ENCODE peak calls at places on chromosomes 4 and X, in seven cellular contexts. V is effector CD4-positive, alpha-beta T cell; N is foreskin keratinocyte; A is posterior vena cava; S is sciatic nerve; H is substantia nigra; I is hypothalamus. F is an unnamed sample.
A peak's percentile ranks its signal among the peaks of the same experiment; 100 is the strongest.

GRCh38 chrX:46549914-46550313 is 4.7 kb upstream of the ZNF674 start:
- DNase-seq in S (no peak), A (no peak), N (no peak), H (no peak), I (no peak), V (no peak), F (no peak)

GRCh38 chr4:156779774-156780173 is 191.8 kb downstream of the PDGFC start:
- DNase-seq in I (no peak), H (no peak), A (no peak), V (no peak), S (no peak), N (no peak), F (no peak)

GRCh38 chr4:173748353-173748752 is 218.3 kb upstream of the HAND2 start:
- DNase-seq in V (no peak), H (no peak), N (no peak), S (no peak), A (no peak), I (no peak), F (no peak)

GRCh38 chrX:33434256-33435092 is 223.1 kb upstream of the DMD start:
- DNase-seq in H (peak; percentile 20), I (peak; percentile 5), S (peak; percentile 75), N (peak; percentile 6), A (no peak), V (peak; percentile 14), F (peak; percentile 49)

GRCh38 chr4:46123872-46124755 is at the start of gene GABRG1:
- DNase-seq in N (no peak), I (peak; percentile 58), A (peak; percentile 44), H (peak; percentile 6), S (no peak), V (no peak), F (peak; percentile 11)

GRCh38 chr4:155761916-155762315 is 3.1 kb downstream of the GUCY1B1 start:
- DNase-seq in A (no peak), V (no peak), N (no peak), I (no peak), H (no peak), S (no peak), F (no peak)

GRCh38 chr4:126404549-126404948 is 1089.8 kb downstream of the FAT4 start:
- DNase-seq in I (no peak), N (peak; percentile 78), V (no peak), A (no peak), S (no peak), H (no peak), F (no peak)

GRCh38 chr4:126144838-126145237 is 830.1 kb downstream of the FAT4 start:
- DNase-seq in N (no peak), A (no peak), H (no peak), I (no peak), S (no peak), V (no peak), F (no peak)

GRCh38 chr4:76984127-76984526 is 34.6 kb downstream of the SEPTIN11 start:
- DNase-seq in I (no peak), N (no peak), S (no peak), H (no peak), V (no peak), A (no peak), F (no peak)

GRCh38 chr4:11505225-11505971 is 76.7 kb upstream of the HS3ST1 start:
- DNase-seq in A (no peak), I (no peak), H (no peak), N (peak; percentile 94), S (no peak), V (no peak), F (no peak)

GRCh38 chrX:156002517-156002916 is 5.0 kb downstream of the IL9R start:
- DNase-seq in A (no peak), I (no peak), V (no peak), H (no peak), N (no peak), S (no peak), F (no peak)

GRCh38 chr4:140769209-140769608 is 13.0 kb upstream of the TBC1D9 start:
- DNase-seq in I (no peak), H (no peak), S (no peak), A (no peak), N (no peak), V (no peak), F (no peak)

GRCh38 chr4:94168321-94168720 is 39.3 kb upstream of the SMARCAD1 start:
- DNase-seq in V (no peak), N (no peak), I (no peak), H (no peak), S (no peak), A (no peak), F (no peak)

GRCh38 chrX:41382699-41383645 is 49.0 kb downstream of the DDX3X start:
- DNase-seq in I (no peak), A (no peak), V (no peak), H (no peak), N (no peak), S (no peak), F (no peak)

GRCh38 chrX:103685396-103685795 is 1.1 kb downstream of the MORF4L2 start:
- DNase-seq in A (no peak), H (no peak), V (no peak), I (no peak), S (no peak), N (no peak), F (no peak)

GRCh38 chr4:174230148-174230547 is 53.3 kb downstream of the FBXO8 start:
- DNase-seq in N (no peak), A (no peak), H (no peak), V (no peak), I (no peak), S (no peak), F (no peak)

GRCh38 chr4:81635747-81636146 is 164.0 kb upstream of the RASGEF1B start:
- DNase-seq in H (peak; percentile 3), A (no peak), I (no peak), S (peak; percentile 63), V (no peak), N (peak; percentile 40), F (no peak)

GRCh38 chr4:146439999-146440398 is 81.7 kb downstream of the SLC10A7 start:
- DNase-seq in H (no peak), I (no peak), A (no peak), V (no peak), S (no peak), N (no peak), F (no peak)

GRCh38 chrX:17674611-17675010 is 62.7 kb upstream of the SCML1 start:
- DNase-seq in A (no peak), N (no peak), S (no peak), V (no peak), I (no peak), H (no peak), F (no peak)

GRCh38 chr4:122003335-122003734 is 51.5 kb upstream of the TRPC3 start:
- DNase-seq in S (no peak), I (no peak), N (no peak), A (no peak), H (no peak), V (no peak), F (no peak)

GRCh38 chr4:93776386-93777080 is 52.0 kb upstream of the ATOH1 start:
- DNase-seq in V (no peak), I (no peak), H (no peak), N (peak; percentile 93), A (no peak), S (no peak), F (no peak)

GRCh38 chrX:122771933-122772332 is 412.1 kb upstream of the GRIA3 start:
- DNase-seq in S (no peak), H (no peak), N (no peak), A (no peak), I (no peak), V (no peak), F (no peak)

GRCh38 chr4:59258002-59258401 is 1942.1 kb upstream of the ADGRL3 start:
- DNase-seq in A (no peak), S (no peak), I (no peak), V (no peak), H (no peak), N (no peak), F (no peak)

GRCh38 chrX:149495573-149496071 is 9.5 kb downstream of the IDS start:
- DNase-seq in A (no peak), H (no peak), I (no peak), S (no peak), V (no peak), N (peak; percentile 71), F (no peak)

GRCh38 chrX:6761251-6761650 is 226.3 kb upstream of the VCX3A start:
- DNase-seq in V (no peak), H (no peak), N (no peak), S (no peak), A (no peak), I (no peak), F (no peak)

GRCh38 chr4:54620773-54621172 is 37.0 kb upstream of the KIT start:
- DNase-seq in A (no peak), I (no peak), V (no peak), H (no peak), N (no peak), S (no peak), F (no peak)

GRCh38 chr4:22986262-22986661 is 293.5 kb downstream of the GBA3 start:
- DNase-seq in H (no peak), S (no peak), V (no peak), N (no peak), I (no peak), A (no peak), F (no peak)

GRCh38 chr4:183797445-183798248 is 107.5 kb upstream of the STOX2 start:
- DNase-seq in N (no peak), H (no peak), S (peak; percentile 62), A (peak; percentile 85), V (no peak), I (no peak), F (no peak)

GRCh38 chr4:46267866-46268265 is 122.1 kb downstream of the GABRA2 start:
- DNase-seq in N (no peak), S (no peak), V (no peak), A (no peak), I (no peak), H (no peak), F (no peak)

GRCh38 chrX:28552322-28552721 is 34.9 kb upstream of the IL1RAPL1 start:
- DNase-seq in N (no peak), S (no peak), A (no peak), I (no peak), H (no peak), V (no peak), F (no peak)

GRCh38 chrX:47250017-47250347 is 17.2 kb downstream of the USP11 start:
- DNase-seq in N (no peak), I (no peak), S (no peak), V (no peak), A (no peak), H (no peak), F (no peak)